ENCODE peak calls at places on chromosomes 11 and 22, in nine cellular contexts. Y is NCI-H1105; E is CD4-positive, CD25-positive, alpha-beta regulatory T cell; Q is effector CD4-positive, alpha-beta T cell; X is NCI-H510A treated with DMSO at 0.1 percent for 48 hours; P is stimulated activated CD4-positive, alpha-beta T cell treated with anti-CD3 and anti-CD28 coated beads, Interleukin-1b, Interleukin-23, amount 100 ng/mL, for 24 hours; A is activated T-helper 1 cell treated with Interleukin-2 at 50 U/mL for 16 hours; H is cardiac muscle cell; F is aorta. B is an unnamed sample.

GRCh38 chr11:59766542-59766941 is 11.4 kb downstream of the STX3 start:
- DNase-seq in Y (no peak), E (no peak), Q (no peak), X (no peak), P (no peak), A (no peak), H (no peak), F (no peak), B (no peak)

GRCh38 chr22:17919276-17920144 is 104.9 kb downstream of the MICAL3 start:
- DNase-seq in Y (no peak), E (no peak), Q (no peak), X (no peak), P (no peak), A (no peak), H (no peak), F (no peak), B (no peak)

GRCh38 chr11:44615913-44616806 is 50.7 kb downstream of the CD82 start:
- DNase-seq in Y (no peak), E (no peak), Q (no peak), X (no peak), P (no peak), A (no peak), H (no peak), F (peak; percentile 51), B (no peak)

GRCh38 chr22:32644252-32645100 is 157.0 kb upstream of the TIMP3 start:
- DNase-seq in Y (no peak), E (peak; percentile 81), Q (no peak), X (peak; percentile 45), P (no peak), A (no peak), H (peak; percentile 88), F (peak; percentile 79), B (peak; percentile 15)

GRCh38 chr22:23058481-23059336 is 11.6 kb upstream of the GNAZ start:
- DNase-seq in Y (no peak), E (no peak), Q (no peak), X (no peak), P (no peak), A (no peak), H (no peak), F (peak; percentile 43), B (no peak)

GRCh38 chr11:127275771-127276170 is 275.2 kb upstream of the KIRREL3 start:
- DNase-seq in Y (no peak), E (no peak), Q (no peak), X (no peak), P (no peak), A (no peak), H (no peak), F (no peak), B (no peak)

GRCh38 chr11:65204646-65205601 is 23.2 kb downstream of the CAPN1 start:
- DNase-seq in Y (peak; percentile 29), E (peak; percentile 43), Q (peak; percentile 38), X (peak; percentile 16), P (peak; percentile 32), A (peak; percentile 22), H (peak; percentile 53), F (no peak), B (peak; percentile 24)

GRCh38 chr11:10809373-10810199 is 860 bp upstream of the EIF4G2 start:
- DNase-seq in Y (peak; percentile 29), E (peak; percentile 65), Q (peak; percentile 35), X (peak; percentile 6), P (no peak), A (peak; percentile 35), H (peak; percentile 85), F (peak; percentile 83), B (no peak)

GRCh38 chr22:39931271-39931670 is 28.9 kb upstream of the TMA7B start:
- DNase-seq in Y (no peak), E (peak; percentile 52), Q (no peak), X (no peak), P (no peak), A (no peak), H (no peak), F (no peak), B (no peak)

GRCh38 chr11:118325283-118325682 is 17.2 kb downstream of the CD3D start:
- DNase-seq in Y (no peak), E (no peak), Q (no peak), X (no peak), P (no peak), A (no peak), H (no peak), F (no peak), B (no peak)

GRCh38 chr11:114678125-114679036 is at the start of gene NXPE2:
- DNase-seq in Y (no peak), E (no peak), Q (no peak), X (no peak), P (no peak), A (no peak), H (no peak), F (no peak), B (no peak)

GRCh38 chr11:2383823-2384722 is 7.0 kb downstream of the CD81 start:
- DNase-seq in Y (no peak), E (no peak), Q (no peak), X (no peak), P (no peak), A (no peak), H (no peak), F (no peak), B (no peak)

GRCh38 chr22:40512426-40513136 is 123.9 kb downstream of the MRTFA start:
- DNase-seq in Y (no peak), E (no peak), Q (no peak), X (no peak), P (no peak), A (no peak), H (peak; percentile 99), F (no peak), B (no peak)

GRCh38 chr22:47048123-47049077 is 285.9 kb downstream of the TBC1D22A start:
- DNase-seq in Y (no peak), E (no peak), Q (no peak), X (no peak), P (no peak), A (no peak), H (no peak), F (peak; percentile 57), B (no peak)

GRCh38 chr11:117478926-117479325 is 151.3 kb downstream of the CEP164 start:
- DNase-seq in Y (no peak), E (no peak), Q (no peak), X (peak; percentile 47), P (no peak), A (no peak), H (peak; percentile 3), F (no peak), B (no peak)

GRCh38 chr11:7098235-7098832 is 9.5 kb downstream of the RBMXL2 start:
- DNase-seq in Y (peak; percentile 40), E (peak; percentile 61), Q (no peak), X (peak; percentile 57), P (no peak), A (no peak), H (peak; percentile 69), F (no peak), B (peak; percentile 21)

GRCh38 chr11:85965202-85965601 is 103.7 kb downstream of the PICALM start:
- DNase-seq in Y (no peak), E (no peak), Q (no peak), X (no peak), P (no peak), A (no peak), H (no peak), F (no peak), B (no peak)

GRCh38 chr11:35851342-35851741 is 92.5 kb upstream of the LDLRAD3 start:
- DNase-seq in Y (no peak), E (no peak), Q (no peak), X (no peak), P (no peak), A (no peak), H (no peak), F (no peak), B (no peak)

GRCh38 chr22:30113494-30113893 is 33.2 kb downstream of the HORMAD2 start:
- DNase-seq in Y (no peak), E (no peak), Q (no peak), X (no peak), P (no peak), A (no peak), H (no peak), F (no peak), B (no peak)